ENCODE peak calls at places on chromosomes 6 and 20, in ten cellular contexts. One of them, this sample, is unnamed.

GRCh38 chr20:48808382-48809034 is 19.3 kb downstream of the PREX1 start:
- DNase-seq in RWPE1: no peak
- DNase-seq in left cardiac atrium: no peak
- DNase-seq in caudate nucleus: no peak
- DNase-seq in NCI-H1105: no peak
- DNase-seq in SJSA1: no peak
- DNase-seq in fibroblast of lung: no peak
- DNase-seq in Right ventricle myocardium superior: no peak
- DNase-seq in ovary: no peak
- DNase-seq in ELR: no peak
- DNase-seq in this sample: no peak

GRCh38 chr20:48783533-48784272 is 44.1 kb downstream of the PREX1 start:
- DNase-seq in left cardiac atrium: no peak
- DNase-seq in ELR: peak; percentile 23
- DNase-seq in fibroblast of lung: peak; percentile 51
- DNase-seq in ovary: no peak
- DNase-seq in NCI-H1105: no peak
- DNase-seq in RWPE1: no peak
- DNase-seq in caudate nucleus: no peak
- DNase-seq in SJSA1: peak; percentile 64
- DNase-seq in Right ventricle myocardium superior: no peak
- DNase-seq in this sample: peak; percentile 35

GRCh38 chr20:39619386-39619785 is 657.2 kb downstream of the DHX35 start:
- DNase-seq in ovary: no peak
- DNase-seq in SJSA1: no peak
- DNase-seq in RWPE1: no peak
- DNase-seq in NCI-H1105: no peak
- DNase-seq in caudate nucleus: no peak
- DNase-seq in left cardiac atrium: no peak
- DNase-seq in Right ventricle myocardium superior: no peak
- DNase-seq in ELR: no peak
- DNase-seq in fibroblast of lung: no peak
- DNase-seq in this sample: no peak

GRCh38 chr6:142945071-142945445 is at the start of gene HIVEP2:
- DNase-seq in left cardiac atrium: peak; percentile 90
- DNase-seq in Right ventricle myocardium superior: peak; percentile 91
- DNase-seq in NCI-H1105: peak; percentile 41
- DNase-seq in SJSA1: peak; percentile 81
- DNase-seq in RWPE1: peak; percentile 82
- DNase-seq in fibroblast of lung: peak; percentile 83
- DNase-seq in ELR: peak; percentile 92
- DNase-seq in caudate nucleus: peak; percentile 75
- DNase-seq in ovary: peak; percentile 95
- DNase-seq in this sample: peak; percentile 81

GRCh38 chr20:50202677-50203076 is 12.0 kb downstream of the CEBPB start:
- DNase-seq in NCI-H1105: no peak
- DNase-seq in Right ventricle myocardium superior: no peak
- DNase-seq in RWPE1: no peak
- DNase-seq in ELR: no peak
- DNase-seq in fibroblast of lung: no peak
- DNase-seq in caudate nucleus: no peak
- DNase-seq in SJSA1: no peak
- DNase-seq in ovary: no peak
- DNase-seq in left cardiac atrium: no peak
- DNase-seq in this sample: no peak

GRCh38 chr6:111540971-111541719 is 58.1 kb upstream of the REV3L start:
- DNase-seq in caudate nucleus: peak; percentile 18
- DNase-seq in ovary: no peak
- DNase-seq in Right ventricle myocardium superior: no peak
- DNase-seq in fibroblast of lung: no peak
- DNase-seq in NCI-H1105: no peak
- DNase-seq in left cardiac atrium: no peak
- DNase-seq in ELR: no peak
- DNase-seq in RWPE1: no peak
- DNase-seq in SJSA1: no peak
- DNase-seq in this sample: no peak

GRCh38 chr6:169665289-169665688 is 36.5 kb downstream of the WDR27 start:
- DNase-seq in fibroblast of lung: no peak
- DNase-seq in ovary: no peak
- DNase-seq in Right ventricle myocardium superior: no peak
- DNase-seq in SJSA1: no peak
- DNase-seq in left cardiac atrium: no peak
- DNase-seq in RWPE1: peak; percentile 23
- DNase-seq in caudate nucleus: no peak
- DNase-seq in ELR: no peak
- DNase-seq in NCI-H1105: peak; percentile 95
- DNase-seq in this sample: no peak

GRCh38 chr6:104527761-104528415 is 331.8 kb downstream of the HACE1 start:
- DNase-seq in ovary: no peak
- DNase-seq in ELR: peak; percentile 38
- DNase-seq in RWPE1: no peak
- DNase-seq in SJSA1: peak; percentile 45
- DNase-seq in left cardiac atrium: no peak
- DNase-seq in caudate nucleus: peak; percentile 5
- DNase-seq in fibroblast of lung: peak; percentile 30
- DNase-seq in Right ventricle myocardium superior: peak; percentile 42
- DNase-seq in NCI-H1105: no peak
- DNase-seq in this sample: peak; percentile 63

GRCh38 chr6:74690365-74690764 is 515.5 kb downstream of the COL12A1 start:
- DNase-seq in RWPE1: no peak
- DNase-seq in SJSA1: no peak
- DNase-seq in fibroblast of lung: peak; percentile 5
- DNase-seq in ovary: no peak
- DNase-seq in ELR: no peak
- DNase-seq in left cardiac atrium: no peak
- DNase-seq in NCI-H1105: no peak
- DNase-seq in Right ventricle myocardium superior: no peak
- DNase-seq in caudate nucleus: no peak
- DNase-seq in this sample: no peak

GRCh38 chr20:18279231-18279630 is 9.1 kb upstream of the ZNF133 start:
- DNase-seq in SJSA1: no peak
- DNase-seq in left cardiac atrium: no peak
- DNase-seq in caudate nucleus: no peak
- DNase-seq in Right ventricle myocardium superior: no peak
- DNase-seq in ovary: no peak
- DNase-seq in fibroblast of lung: no peak
- DNase-seq in NCI-H1105: no peak
- DNase-seq in RWPE1: no peak
- DNase-seq in ELR: peak; percentile 45
- DNase-seq in this sample: no peak

GRCh38 chr20:33584976-33585375 is 77.2 kb upstream of the C20orf144 start:
- DNase-seq in ELR: peak; percentile 19
- DNase-seq in NCI-H1105: no peak
- DNase-seq in caudate nucleus: no peak
- DNase-seq in RWPE1: peak; percentile 57
- DNase-seq in SJSA1: no peak
- DNase-seq in Right ventricle myocardium superior: no peak
- DNase-seq in fibroblast of lung: no peak
- DNase-seq in ovary: no peak
- DNase-seq in left cardiac atrium: no peak
- DNase-seq in this sample: no peak

GRCh38 chr6:101163611-101164010 is 229.9 kb upstream of the GRIK2 start:
- DNase-seq in ELR: no peak
- DNase-seq in Right ventricle myocardium superior: no peak
- DNase-seq in left cardiac atrium: no peak
- DNase-seq in caudate nucleus: no peak
- DNase-seq in NCI-H1105: no peak
- DNase-seq in ovary: no peak
- DNase-seq in RWPE1: no peak
- DNase-seq in fibroblast of lung: no peak
- DNase-seq in SJSA1: no peak
- DNase-seq in this sample: no peak

GRCh38 chr20:60055740-60056139 is 97.5 kb downstream of the CDH26 start:
- DNase-seq in ELR: peak; percentile 50
- DNase-seq in SJSA1: no peak
- DNase-seq in fibroblast of lung: no peak
- DNase-seq in left cardiac atrium: peak; percentile 64
- DNase-seq in Right ventricle myocardium superior: peak; percentile 82
- DNase-seq in ovary: no peak
- DNase-seq in RWPE1: peak; percentile 73
- DNase-seq in NCI-H1105: no peak
- DNase-seq in caudate nucleus: peak; percentile 15
- DNase-seq in this sample: no peak

GRCh38 chr20:32336918-32337347 is 21.2 kb upstream of the ASXL1 start:
- DNase-seq in left cardiac atrium: no peak
- DNase-seq in ELR: peak; percentile 71
- DNase-seq in ovary: no peak
- DNase-seq in SJSA1: no peak
- DNase-seq in RWPE1: peak; percentile 47
- DNase-seq in fibroblast of lung: peak; percentile 69
- DNase-seq in NCI-H1105: no peak
- DNase-seq in caudate nucleus: no peak
- DNase-seq in Right ventricle myocardium superior: no peak
- DNase-seq in this sample: no peak

GRCh38 chr6:146805546-146806325 is 207.0 kb downstream of the ADGB start:
- DNase-seq in left cardiac atrium: no peak
- DNase-seq in SJSA1: no peak
- DNase-seq in NCI-H1105: no peak
- DNase-seq in ELR: no peak
- DNase-seq in RWPE1: no peak
- DNase-seq in Right ventricle myocardium superior: no peak
- DNase-seq in fibroblast of lung: no peak
- DNase-seq in ovary: no peak
- DNase-seq in caudate nucleus: no peak
- DNase-seq in this sample: no peak

GRCh38 chr20:36472656-36473071 is 68.7 kb upstream of the MYL9 start:
- DNase-seq in SJSA1: no peak
- DNase-seq in ovary: peak; percentile 54
- DNase-seq in caudate nucleus: no peak
- DNase-seq in left cardiac atrium: peak; percentile 69
- DNase-seq in fibroblast of lung: no peak
- DNase-seq in Right ventricle myocardium superior: peak; percentile 74
- DNase-seq in RWPE1: peak; percentile 97
- DNase-seq in NCI-H1105: no peak
- DNase-seq in ELR: peak; percentile 66
- DNase-seq in this sample: peak; percentile 58

GRCh38 chr6:132202569-132202968 is 198.7 kb downstream of the MOXD1 start:
- DNase-seq in NCI-H1105: no peak
- DNase-seq in SJSA1: no peak
- DNase-seq in ELR: peak; percentile 82
- DNase-seq in ovary: no peak
- DNase-seq in fibroblast of lung: peak; percentile 93
- DNase-seq in caudate nucleus: no peak
- DNase-seq in left cardiac atrium: no peak
- DNase-seq in Right ventricle myocardium superior: no peak
- DNase-seq in RWPE1: no peak
- DNase-seq in this sample: peak; percentile 67

GRCh38 chr20:58235010-58235409 is 6.6 kb upstream of the ANKRD60 start:
- DNase-seq in NCI-H1105: no peak
- DNase-seq in SJSA1: no peak
- DNase-seq in caudate nucleus: no peak
- DNase-seq in left cardiac atrium: no peak
- DNase-seq in RWPE1: no peak
- DNase-seq in ovary: no peak
- DNase-seq in fibroblast of lung: no peak
- DNase-seq in ELR: no peak
- DNase-seq in Right ventricle myocardium superior: no peak
- DNase-seq in this sample: no peak

GRCh38 chr20:46642944-46643343 is 8.3 kb downstream of the SLC13A3 start:
- DNase-seq in Right ventricle myocardium superior: no peak
- DNase-seq in left cardiac atrium: no peak
- DNase-seq in ELR: no peak
- DNase-seq in SJSA1: no peak
- DNase-seq in caudate nucleus: no peak
- DNase-seq in fibroblast of lung: no peak
- DNase-seq in RWPE1: no peak
- DNase-seq in ovary: no peak
- DNase-seq in NCI-H1105: no peak
- DNase-seq in this sample: no peak

GRCh38 chr6:27091661-27092315 is 155.7 kb upstream of the PRSS16 start:
- DNase-seq in fibroblast of lung: peak; percentile 85
- DNase-seq in ovary: no peak
- DNase-seq in left cardiac atrium: no peak
- DNase-seq in Right ventricle myocardium superior: no peak
- DNase-seq in ELR: peak; percentile 95
- DNase-seq in SJSA1: peak; percentile 84
- DNase-seq in RWPE1: peak; percentile 77
- DNase-seq in NCI-H1105: no peak
- DNase-seq in caudate nucleus: no peak
- DNase-seq in this sample: peak; percentile 81

GRCh38 chr20:22248052-22248667 is 336.2 kb downstream of the FOXA2 start:
- DNase-seq in left cardiac atrium: no peak
- DNase-seq in ovary: no peak
- DNase-seq in fibroblast of lung: no peak
- DNase-seq in RWPE1: peak; percentile 33
- DNase-seq in caudate nucleus: no peak
- DNase-seq in Right ventricle myocardium superior: no peak
- DNase-seq in SJSA1: no peak
- DNase-seq in ELR: no peak
- DNase-seq in NCI-H1105: no peak
- DNase-seq in this sample: no peak

GRCh38 chr6:111712398-111712797 is 106.7 kb upstream of the TRAF3IP2 start:
- DNase-seq in Right ventricle myocardium superior: no peak
- DNase-seq in RWPE1: peak; percentile 13
- DNase-seq in caudate nucleus: no peak
- DNase-seq in ovary: peak; percentile 45
- DNase-seq in NCI-H1105: no peak
- DNase-seq in SJSA1: no peak
- DNase-seq in fibroblast of lung: peak; percentile 73
- DNase-seq in ELR: no peak
- DNase-seq in left cardiac atrium: no peak
- DNase-seq in this sample: no peak

GRCh38 chr6:4503700-4504099 is 272.5 kb upstream of the CDYL start:
- DNase-seq in Right ventricle myocardium superior: no peak
- DNase-seq in left cardiac atrium: no peak
- DNase-seq in ovary: no peak
- DNase-seq in ELR: no peak
- DNase-seq in RWPE1: no peak
- DNase-seq in caudate nucleus: no peak
- DNase-seq in NCI-H1105: no peak
- DNase-seq in SJSA1: no peak
- DNase-seq in fibroblast of lung: no peak
- DNase-seq in this sample: no peak

GRCh38 chr20:24674921-24675605 is 205.6 kb downstream of the SYNDIG1 start:
- DNase-seq in SJSA1: no peak
- DNase-seq in Right ventricle myocardium superior: no peak
- DNase-seq in ELR: no peak
- DNase-seq in fibroblast of lung: no peak
- DNase-seq in ovary: no peak
- DNase-seq in NCI-H1105: no peak
- DNase-seq in caudate nucleus: no peak
- DNase-seq in left cardiac atrium: no peak
- DNase-seq in RWPE1: no peak
- DNase-seq in this sample: no peak

GRCh38 chr6:154502564-154502963 is 7.9 kb downstream of the CNKSR3 start:
- DNase-seq in fibroblast of lung: no peak
- DNase-seq in RWPE1: no peak
- DNase-seq in SJSA1: no peak
- DNase-seq in left cardiac atrium: no peak
- DNase-seq in ELR: no peak
- DNase-seq in NCI-H1105: no peak
- DNase-seq in caudate nucleus: no peak
- DNase-seq in Right ventricle myocardium superior: no peak
- DNase-seq in ovary: no peak
- DNase-seq in this sample: no peak

GRCh38 chr6:10451828-10452509 is 37.1 kb upstream of the TFAP2A start:
- DNase-seq in ovary: no peak
- DNase-seq in caudate nucleus: no peak
- DNase-seq in RWPE1: peak; percentile 96
- DNase-seq in Right ventricle myocardium superior: no peak
- DNase-seq in ELR: peak; percentile 96
- DNase-seq in NCI-H1105: no peak
- DNase-seq in left cardiac atrium: peak; percentile 54
- DNase-seq in SJSA1: peak; percentile 94
- DNase-seq in fibroblast of lung: peak; percentile 38
- DNase-seq in this sample: peak; percentile 100

GRCh38 chr6:37131104-37131959 is 38.6 kb upstream of the PIM1 start:
- DNase-seq in ELR: no peak
- DNase-seq in SJSA1: no peak
- DNase-seq in RWPE1: no peak
- DNase-seq in NCI-H1105: peak; percentile 71
- DNase-seq in Right ventricle myocardium superior: peak; percentile 85
- DNase-seq in ovary: no peak
- DNase-seq in fibroblast of lung: peak; percentile 66
- DNase-seq in left cardiac atrium: peak; percentile 81
- DNase-seq in caudate nucleus: no peak
- DNase-seq in this sample: peak; percentile 34

GRCh38 chr6:142746524-142746923 is 198.5 kb downstream of the HIVEP2 start:
- DNase-seq in left cardiac atrium: no peak
- DNase-seq in fibroblast of lung: peak; percentile 42
- DNase-seq in RWPE1: no peak
- DNase-seq in caudate nucleus: no peak
- DNase-seq in ELR: peak; percentile 63
- DNase-seq in ovary: no peak
- DNase-seq in Right ventricle myocardium superior: no peak
- DNase-seq in NCI-H1105: no peak
- DNase-seq in SJSA1: peak; percentile 49
- DNase-seq in this sample: no peak

This sample was measured in MG63.